ENCODE peak calls at places on chromosomes 11 and 22, in six cellular contexts. O is body of pancreas, I is tibial nerve, G is heart left ventricle, V is spleen, K is suprapubic skin. Z is an unnamed sample.

GRCh38 chr11:9386086-9386485 is 1.6 kb downstream of the IPO7 start:
- DNase-seq in O (no peak), G (no peak), K (no peak), I (no peak), V (no peak), Z (no peak)

GRCh38 chr11:10506013-10506370 is 35.0 kb downstream of the RNF141 start:
- DNase-seq in V (no peak), O (no peak), I (no peak), G (no peak), K (no peak), Z (no peak)

GRCh38 chr11:128766687-128767086 is 72.8 kb downstream of the FLI1 start:
- DNase-seq in O (peak), V (no peak), K (no peak), G (peak), I (no peak), Z (no peak)

GRCh38 chr11:100932474-100933100 is 197.0 kb downstream of the PGR start:
- DNase-seq in O (no peak), G (no peak), I (no peak), V (no peak), K (no peak), Z (no peak)

GRCh38 chr22:36339171-36340065 is 48.3 kb downstream of the MYH9 start:
- DNase-seq in G (no peak), O (no peak), V (no peak), K (no peak), I (no peak), Z (no peak)

GRCh38 chr22:36331912-36332622 is 55.7 kb downstream of the MYH9 start:
- DNase-seq in I (peak), K (no peak), G (peak), O (peak), V (peak), Z (no peak)

GRCh38 chr11:1118755-1119275 is 38.9 kb upstream of the MUC5AC start:
- DNase-seq in O (no peak), G (no peak), K (peak), I (no peak), V (no peak), Z (no peak)

GRCh38 chr22:38285015-38285414 is 12.2 kb upstream of the TMEM184B start:
- DNase-seq in G (no peak), O (no peak), I (no peak), V (no peak), K (no peak), Z (no peak)

GRCh38 chr11:3201112-3201581 is 17.5 kb downstream of the MRGPRG start:
- DNase-seq in V (peak), O (peak), K (peak), G (no peak), I (no peak), Z (no peak)

GRCh38 chr11:72220696-72221363 is 3.7 kb upstream of the INPPL1 start:
- DNase-seq in I (no peak), O (no peak), K (no peak), V (peak), G (no peak), Z (no peak)

GRCh38 chr11:119055901-119056300 is 1.1 kb downstream of the HYOU1 start:
- DNase-seq in V (no peak), G (no peak), K (no peak), I (no peak), O (no peak), Z (no peak)

GRCh38 chr11:113664981-113665710 is 41.0 kb downstream of the TMPRSS5 start:
- DNase-seq in O (no peak), G (no peak), K (no peak), V (no peak), I (no peak), Z (no peak)

GRCh38 chr11:46718155-46719019 is 626 bp upstream of the F2 start:
- DNase-seq in G (no peak), O (peak), K (no peak), V (no peak), I (no peak), Z (no peak)

GRCh38 chr11:69030324-69030723 is 17.3 kb upstream of the MRGPRF start:
- DNase-seq in K (no peak), I (no peak), O (no peak), G (no peak), V (no peak), Z (no peak)

GRCh38 chr11:69187540-69188065 is 31.9 kb downstream of the SMIM38 start:
- DNase-seq in O (no peak), V (no peak), G (no peak), K (no peak), I (no peak), Z (no peak)

GRCh38 chr11:79121351-79121750 is 319.5 kb downstream of the TENM4 start:
- DNase-seq in I (no peak), V (no peak), K (no peak), G (no peak), O (no peak), Z (no peak)

GRCh38 chr22:20080776-20081654 is 974 bp downstream of the DGCR8 start:
- DNase-seq in I (no peak), G (no peak), K (no peak), O (peak), V (peak), Z (no peak)

GRCh38 chr11:132715041-132715440 is 817.3 kb downstream of the OPCML start:
- DNase-seq in K (no peak), I (no peak), V (no peak), O (no peak), G (no peak), Z (no peak)

GRCh38 chr22:36809351-36809750 is 7.5 kb downstream of the PVALB start:
- DNase-seq in O (no peak), I (no peak), K (no peak), V (no peak), G (no peak), Z (no peak)

GRCh38 chr11:69480547-69481392 is 693 bp upstream of the LINC01488 start:
- DNase-seq in O (peak), G (peak), K (no peak), V (peak), I (no peak), Z (peak)

GRCh38 chr11:134101292-134101691 is 32.4 kb downstream of the JAM3 start:
- DNase-seq in O (no peak), G (no peak), V (no peak), K (no peak), I (no peak), Z (no peak)
- TF ChIP-seq POLR2A in O (no peak), G (no peak), V (no peak), K (no peak), I (no peak), Z (no peak)

DNA sequence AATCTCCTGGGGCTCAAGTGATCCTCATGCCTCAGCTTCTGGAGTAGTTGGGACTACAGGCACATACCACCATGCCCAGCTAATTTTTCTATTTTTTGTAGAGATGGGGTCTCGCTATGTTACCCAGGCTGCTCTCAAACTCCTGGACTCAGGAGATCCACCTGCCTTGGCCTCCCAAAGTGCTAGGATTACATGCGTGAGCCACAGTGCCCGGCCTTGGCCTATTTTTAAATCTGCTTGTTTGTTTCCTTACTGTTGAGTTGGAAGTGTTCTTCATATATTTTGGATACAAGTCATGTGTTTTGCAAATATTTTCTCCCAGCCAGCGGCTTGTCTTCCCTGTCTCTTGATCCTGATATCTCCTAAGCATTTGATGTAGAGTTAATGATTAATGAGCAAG is 5.0 kb downstream of the PARVB start:
- DNase-seq in G (no peak), V (peak), I (no peak), K (no peak), O (no peak), Z (no peak)
- H3K27ac ChIP-seq in G (peak), V (peak), I (no peak), K (no peak), O (no peak), Z (no peak)

GRCh38 chr22:31230871-31231621 is 18.9 kb downstream of the LIMK2 start:
- DNase-seq in I (no peak), G (no peak), K (no peak), O (peak), V (no peak), Z (no peak)

GRCh38 chr22:31238057-31238456 is 26.0 kb downstream of the LIMK2 start:
- DNase-seq in G (no peak), O (no peak), V (no peak), I (no peak), K (no peak), Z (no peak)

GRCh38 chr22:31233001-31233400 is 20.9 kb downstream of the LIMK2 start:
- DNase-seq in O (no peak), I (no peak), K (no peak), G (no peak), V (no peak), Z (no peak)

GRCh38 chr22:31230155-31230870 is 18.2 kb downstream of the LIMK2 start:
- DNase-seq in I (no peak), G (no peak), V (no peak), K (no peak), O (no peak), Z (no peak)

GRCh38 chr22:31235076-31235475 is 23.0 kb downstream of the LIMK2 start:
- DNase-seq in V (no peak), O (no peak), I (no peak), K (no peak), G (no peak), Z (no peak)
- H3K4me3 ChIP-seq in V (peak), O (no peak), I (no peak), K (no peak), G (no peak), Z (no peak)

GRCh38 chr11:133953999-133954398 is 2.8 kb downstream of the IGSF9B start:
- DNase-seq in I (no peak), O (no peak), V (no peak), K (no peak), G (peak), Z (no peak)

GRCh38 chr11:133955945-133956421 is 785 bp downstream of the IGSF9B start:
- DNase-seq in G (peak), O (no peak), I (no peak), V (no peak), K (no peak), Z (no peak)

GRCh38 chr11:133957926-133958325 is 1.2 kb upstream of the IGSF9B start:
- DNase-seq in O (no peak), G (peak), I (no peak), K (no peak), V (no peak), Z (no peak)

GRCh38 chr11:133955091-133955846 is 1.5 kb downstream of the IGSF9B start:
- DNase-seq in O (peak), G (peak), K (no peak), I (no peak), V (no peak), Z (no peak)

DNA sequence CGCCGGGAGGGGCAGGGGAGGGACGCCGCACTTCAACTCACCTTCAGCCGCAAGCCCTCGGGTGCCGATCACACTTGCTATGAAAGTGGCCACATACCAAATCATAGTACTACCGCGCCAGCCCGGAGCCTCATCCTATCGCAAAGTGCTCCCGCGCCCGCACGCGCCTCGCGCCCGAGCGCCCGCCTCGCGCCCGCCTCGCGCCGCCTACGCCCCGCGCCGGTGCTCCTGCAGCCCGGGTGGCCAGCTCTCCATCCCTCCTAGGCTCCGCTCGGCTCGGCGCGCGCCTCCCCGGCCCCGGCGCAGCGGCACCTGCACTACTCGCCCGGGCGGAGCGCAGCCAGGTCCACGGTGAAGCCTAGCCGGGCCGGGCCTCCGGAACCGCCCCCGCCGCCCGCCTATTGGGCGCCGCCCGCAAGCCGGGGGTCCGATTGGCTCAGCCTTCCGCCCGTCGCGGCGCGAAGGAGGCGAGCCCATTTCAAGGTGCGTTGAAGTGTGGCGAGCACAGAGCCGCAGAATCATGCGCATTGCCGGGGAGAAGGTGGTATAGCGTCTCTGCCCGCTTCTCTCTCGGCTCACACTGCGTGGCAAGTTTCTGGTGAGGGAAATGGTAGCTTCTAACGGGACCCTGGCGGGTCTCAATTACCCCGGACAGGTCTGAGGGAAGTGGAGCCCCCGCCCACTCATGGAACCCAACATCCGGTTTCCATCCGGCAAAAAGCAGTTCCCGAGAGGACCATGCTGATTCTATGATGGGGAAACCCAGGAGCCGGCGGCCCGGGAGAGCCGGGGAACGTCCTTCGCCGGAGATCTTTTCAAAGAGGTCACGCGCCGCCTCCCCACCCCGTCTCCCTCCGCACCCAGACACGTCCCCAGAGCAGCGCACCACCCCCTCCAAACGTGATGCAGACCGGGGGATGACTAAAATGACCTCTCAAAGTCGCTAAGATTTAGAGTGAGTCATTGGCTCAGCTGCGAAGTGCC is at the start of gene IGSF9B:
- DNase-seq in K (peak), O (peak), I (peak), V (peak), G (peak), Z (peak)
- TF ChIP-seq POLR2A in K (no peak), O (peak), I (no peak), V (no peak), G (peak), Z (no peak)

DNA sequence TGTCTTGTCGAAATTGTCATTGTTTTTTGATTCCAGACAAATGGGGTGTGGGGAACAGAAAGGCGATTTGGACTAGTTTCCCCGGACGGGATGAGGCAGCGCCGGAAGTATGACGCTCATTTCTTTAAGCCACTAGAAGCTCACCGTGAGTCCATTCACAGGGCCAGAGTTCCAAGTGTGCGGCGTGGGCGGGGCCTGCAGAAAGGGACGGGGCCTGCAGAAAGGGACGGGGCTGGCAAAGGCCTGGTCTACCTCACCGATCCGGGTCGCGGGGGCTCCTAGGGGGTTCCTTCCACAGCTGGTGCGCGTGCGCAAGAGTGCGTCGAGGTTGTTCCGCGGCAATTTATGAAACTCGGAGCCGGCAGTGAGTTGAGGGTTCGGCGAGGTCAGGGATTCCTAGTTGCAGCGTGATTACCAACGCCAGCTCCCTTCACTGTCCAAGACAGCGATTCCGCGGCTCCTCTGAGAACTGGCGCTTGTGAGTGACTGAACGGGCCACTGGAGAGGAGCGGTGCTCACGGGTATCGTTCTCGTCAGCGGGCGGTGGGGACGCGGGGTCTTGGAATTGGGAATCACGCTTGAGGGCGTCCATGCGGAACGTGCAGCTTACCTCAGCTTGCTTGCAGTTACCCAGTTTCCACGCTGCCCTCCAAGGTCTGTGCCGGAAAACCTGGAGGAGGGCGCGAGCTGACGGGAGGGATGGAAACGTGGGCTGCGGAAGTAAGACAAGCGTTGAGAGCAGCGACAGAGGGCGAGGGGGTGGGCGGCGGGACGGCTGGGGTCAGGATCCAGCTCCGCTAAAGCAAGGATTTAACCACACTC is at the start of gene ZNF215:
- DNase-seq in G (peak), K (peak), V (peak), I (peak), O (peak), Z (peak)
- H3K27ac ChIP-seq in G (peak), K (no peak), V (peak), I (no peak), O (no peak), Z (peak)

GRCh38 chr11:20712912-20713311 is 43.5 kb downstream of the NELL1 start:
- DNase-seq in O (no peak), G (no peak), I (no peak), K (no peak), V (no peak), Z (no peak)

DNA sequence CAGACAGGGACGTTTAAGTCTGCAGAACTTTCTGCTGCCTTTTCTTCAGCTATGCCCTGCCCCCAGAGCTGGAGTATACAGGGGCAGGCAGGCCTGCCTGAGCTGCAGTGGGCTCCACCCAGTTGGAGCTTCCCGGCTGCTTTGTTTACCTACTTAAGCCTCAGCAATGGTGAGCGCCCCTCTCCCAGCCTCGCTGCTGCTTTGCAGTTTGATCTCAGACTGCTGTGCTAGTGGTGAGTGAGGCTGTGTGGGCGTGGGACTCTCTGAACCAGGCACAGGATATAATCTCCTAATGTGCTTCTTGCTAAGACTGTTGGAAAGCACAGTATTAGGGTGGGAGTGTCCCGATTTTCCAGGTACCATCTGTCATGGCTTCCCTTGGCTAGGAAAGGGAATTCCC is 38.5 kb downstream of the NELL1 start:
- DNase-seq in K (no peak), V (no peak), I (no peak), O (no peak), G (no peak), Z (no peak)
- H3K4me3 ChIP-seq in K (no peak), V (no peak), I (no peak), O (no peak), G (no peak), Z (no peak)